ENCODE peak calls at places on chromosome 3, in ten cellular contexts. V is natural killer cell, J is WTC11, D is pancreas, L is RWPE1, K is dorsolateral prefrontal cortex, G is suprapubic skin, E is A549, M is AG10803, Z is choroid plexus epithelial cell. F is an unnamed sample.
A peak's percentile ranks its signal among the peaks of the same experiment; 100 is the strongest.

GRCh38 chr3:184341925-184342324 is 4.5 kb downstream of the FAM131A start:
- DNase-seq in D (peak; percentile 89), K (no peak), V (no peak), Z (no peak), M (no peak), E (no peak), J (no peak), G (no peak), L (peak; percentile 92), F (no peak)

GRCh38 chr3:143668385-143668784 is 179.9 kb downstream of the SLC9A9 start:
- DNase-seq in L (no peak), G (no peak), K (no peak), M (no peak), J (no peak), Z (no peak), D (no peak), E (no peak), V (no peak), F (no peak)

GRCh38 chr3:20055020-20055775 is 15.0 kb downstream of the KAT2B start:
- DNase-seq in E (no peak), G (no peak), Z (no peak), J (no peak), V (no peak), L (no peak), K (no peak), M (no peak), D (no peak), F (no peak)

GRCh38 chr3:139302084-139302800 is 41.6 kb upstream of the MRPS22 start:
- DNase-seq in L (peak; percentile 80), J (no peak), K (no peak), M (peak; percentile 100), E (peak; percentile 77), G (no peak), V (no peak), Z (peak; percentile 99), D (no peak), F (no peak)

GRCh38 chr3:137172703-137173102 is 214.9 kb downstream of the IL20RB start:
- DNase-seq in K (no peak), E (no peak), Z (no peak), V (no peak), M (no peak), L (no peak), D (no peak), J (no peak), G (no peak), F (no peak)

GRCh38 chr3:30370681-30371271 is 235.6 kb upstream of the TGFBR2 start:
- DNase-seq in V (no peak), Z (peak; percentile 65), D (no peak), J (no peak), M (peak; percentile 89), L (no peak), E (peak; percentile 85), G (no peak), K (no peak), F (no peak)

GRCh38 chr3:185717121-185717520 is 107.7 kb downstream of the IGF2BP2 start:
- DNase-seq in Z (peak; percentile 92), G (no peak), M (peak; percentile 94), L (no peak), J (no peak), D (no peak), K (no peak), V (no peak), E (no peak), F (no peak)

GRCh38 chr3:132399054-132399929 is 18.0 kb upstream of the DNAJC13 start:
- DNase-seq in K (no peak), L (peak; percentile 59), M (peak; percentile 69), V (no peak), G (no peak), D (no peak), J (peak; percentile 44), Z (peak; percentile 82), E (peak; percentile 37), F (peak; percentile 80)

GRCh38 chr3:123750209-123750608 is 133.9 kb downstream of the MYLK start:
- DNase-seq in J (no peak), E (no peak), K (no peak), Z (no peak), D (no peak), M (no peak), L (no peak), V (no peak), G (no peak), F (no peak)

GRCh38 chr3:123741058-123741511 is 143.0 kb downstream of the MYLK start:
- DNase-seq in M (peak; percentile 73), V (no peak), J (no peak), L (no peak), G (no peak), K (no peak), Z (no peak), E (no peak), D (no peak), F (no peak)

GRCh38 chr3:123743121-123743520 is 141.0 kb downstream of the MYLK start:
- DNase-seq in K (no peak), Z (no peak), E (no peak), J (no peak), L (no peak), D (no peak), M (peak; percentile 85), G (no peak), V (no peak), F (no peak)

GRCh38 chr3:123749716-123750115 is 134.4 kb downstream of the MYLK start:
- DNase-seq in D (no peak), K (no peak), J (no peak), G (no peak), E (peak; percentile 35), M (peak; percentile 99), V (no peak), L (no peak), Z (peak; percentile 94), F (no peak)

DNA sequence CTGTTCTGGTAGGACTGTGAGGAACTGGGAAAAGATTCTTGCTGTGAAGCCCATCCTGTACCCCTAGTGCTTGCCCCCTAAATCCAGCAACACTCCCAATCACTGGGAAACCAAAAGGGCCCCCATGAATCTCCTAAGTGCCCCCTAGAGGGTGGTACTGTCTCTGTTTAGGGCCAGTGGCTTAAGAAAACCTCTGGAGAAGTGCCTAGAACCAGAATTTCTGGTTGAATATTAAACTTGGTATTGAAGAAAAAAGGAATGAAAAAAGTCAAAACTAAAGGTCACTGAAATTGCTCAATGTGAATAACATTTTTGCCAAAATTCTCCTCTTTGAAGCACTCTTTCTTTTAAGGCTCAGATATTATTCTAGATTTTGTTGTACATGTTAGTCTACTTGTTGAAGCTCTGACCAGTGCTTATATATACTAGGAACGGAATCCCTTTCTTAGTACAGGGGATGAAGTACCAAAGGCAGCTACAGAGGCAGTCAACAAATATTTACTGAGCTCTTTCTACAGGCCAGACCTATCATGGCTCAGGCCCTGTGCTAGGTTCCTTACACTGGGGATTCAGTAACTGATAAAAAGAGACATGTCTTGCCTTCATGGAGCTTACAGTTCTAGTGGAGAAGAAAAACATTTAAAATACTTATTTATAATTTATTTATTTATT is 138.8 kb downstream of the MYLK start:
- DNase-seq in V (no peak), J (no peak), K (no peak), L (no peak), D (no peak), Z (peak; percentile 71), M (peak; percentile 47), E (peak; percentile 61), G (no peak), F (no peak)
- TF ChIP-seq CTCF in V (no peak), J (no peak), K (no peak), L (no peak), D (peak; percentile 17), Z (peak; percentile 65), M (peak; percentile 27), E (peak; percentile 52), G (no peak), F (no peak)

DNA sequence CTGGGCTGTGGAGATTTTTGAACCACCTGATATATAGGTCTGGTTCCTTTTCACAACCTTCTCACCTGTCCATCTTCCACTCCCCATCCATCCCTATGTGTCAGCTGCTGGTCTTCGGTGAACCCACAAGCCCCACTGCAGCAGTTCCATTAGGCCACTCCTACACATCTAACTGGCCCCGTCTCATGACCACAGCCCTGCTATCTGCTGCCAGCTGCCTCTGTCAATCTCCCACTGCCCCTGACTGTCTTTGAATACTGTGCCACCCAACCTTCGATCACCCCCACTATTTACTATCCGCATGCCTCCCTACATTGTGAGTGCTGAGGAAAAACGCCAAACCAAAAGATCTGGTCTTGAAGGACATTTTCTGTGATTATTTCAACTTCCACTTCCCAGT is 795.4 kb downstream of the IGSF11 start:
- DNase-seq in Z (no peak), M (no peak), K (no peak), V (no peak), D (no peak), E (no peak), J (no peak), G (no peak), L (no peak), F (no peak)
- TF ChIP-seq CTCF in Z (no peak), M (no peak), K (no peak), V (no peak), D (no peak), E (no peak), J (no peak), G (no peak), L (no peak), F (no peak)

DNA sequence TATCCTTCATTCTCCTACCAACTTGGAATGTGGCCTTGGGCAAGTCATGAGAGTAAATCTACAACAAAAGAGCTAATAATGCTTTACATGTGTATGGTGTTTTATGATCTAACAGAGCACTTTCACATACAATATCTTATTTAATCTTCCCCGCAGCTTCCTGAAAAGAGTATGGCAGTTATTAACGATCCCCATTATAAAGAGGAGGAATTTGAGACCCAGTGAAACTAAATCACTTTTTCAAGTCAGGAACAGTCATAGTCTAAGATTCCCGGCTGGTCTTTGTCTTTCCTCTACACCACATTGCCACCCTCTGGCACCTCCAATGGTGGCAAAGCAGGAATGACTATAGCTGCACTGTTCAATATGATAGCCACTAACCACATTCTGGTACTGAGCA is 69.7 kb upstream of the CMSS1 start:
- DNase-seq in G (no peak), J (no peak), L (peak; percentile 20), K (no peak), E (peak; percentile 11), D (no peak), V (no peak), Z (peak; percentile 63), M (peak; percentile 55), F (no peak)
- TF ChIP-seq CTCF in G (no peak), J (no peak), L (peak; percentile 17), K (no peak), E (no peak), D (no peak), V (no peak), Z (peak; percentile 59), M (peak; percentile 59), F (no peak)

DNA sequence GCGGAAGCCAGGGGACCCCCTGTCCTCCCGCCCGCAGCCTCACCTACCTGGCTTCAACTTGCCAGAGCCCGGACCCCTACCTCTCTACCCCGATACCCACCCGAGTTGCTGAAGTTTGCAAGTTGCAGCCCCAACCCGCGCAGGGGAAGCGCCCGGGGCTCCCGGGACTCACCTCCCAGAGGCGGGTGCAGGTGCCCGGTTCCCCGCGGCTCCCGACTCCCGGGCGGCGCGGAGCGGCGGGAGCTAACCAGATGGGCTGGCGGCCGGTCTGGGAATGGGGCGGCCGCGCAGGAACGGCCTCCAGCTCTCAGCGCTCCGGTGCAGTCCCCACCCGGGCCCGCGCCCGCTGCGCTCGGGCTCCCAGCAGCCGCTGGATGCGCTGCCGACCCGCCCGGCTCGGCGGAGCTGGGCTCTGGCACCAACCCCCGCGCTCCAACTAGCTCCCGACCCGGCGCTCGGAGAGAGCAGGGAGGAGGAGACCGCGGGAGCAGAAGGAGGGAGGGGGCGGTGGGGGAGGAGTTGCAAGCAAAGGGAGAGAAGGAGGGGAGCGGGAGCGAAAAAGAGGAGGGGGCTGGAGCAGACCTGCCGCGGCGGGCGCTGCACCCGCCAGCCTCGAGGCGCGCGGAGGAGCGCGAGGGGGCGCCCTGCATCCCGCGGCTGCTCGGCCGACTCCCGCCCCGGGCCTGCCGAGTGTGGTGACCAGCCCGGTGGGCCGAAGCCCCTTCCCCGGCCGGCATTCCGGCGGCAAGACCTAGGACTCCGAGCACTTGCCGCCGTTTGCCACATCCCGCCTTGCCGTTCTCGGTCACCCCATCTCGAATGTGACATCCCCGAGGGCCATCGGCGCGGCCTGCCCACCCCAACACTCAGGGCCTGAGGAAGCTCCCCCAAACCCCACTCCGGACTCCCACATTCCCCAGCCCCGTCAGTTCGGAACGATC is at the start of gene SEMA5B:
- DNase-seq in V (no peak), D (peak; percentile 5), J (peak; percentile 83), G (no peak), Z (peak; percentile 22), K (no peak), L (no peak), E (peak; percentile 29), M (no peak), F (peak; percentile 74)
- TF ChIP-seq CTCF in V (no peak), D (no peak), J (no peak), G (no peak), Z (peak; percentile 1), K (peak; percentile 36), L (peak; percentile 61), E (peak; percentile 68), M (no peak), F (peak; percentile 40)

F was measured in GM20000.